ENCODE peak calls at places on chromosomes 16 and 17, in six cellular contexts. One of them, this sample, is unnamed.
A peak's percentile ranks its signal among the peaks of the same experiment; 100 is the strongest.

GRCh38 chr17:2385240-2386202 is 15.3 kb downstream of the MNT start:
- DNase-seq in germinal center: no peak
- DNase-seq in cerebellum: no peak
- DNase-seq in H54: no peak
- DNase-seq in gastrocnemius medialis: no peak
- DNase-seq in activated naive CD4-positive, alpha-beta T cell: no peak
- DNase-seq in this sample: no peak

GRCh38 chr17:40452921-40453378 is 9.7 kb downstream of the IGFBP4 start:
- DNase-seq in cerebellum: no peak
- DNase-seq in activated naive CD4-positive, alpha-beta T cell: no peak
- DNase-seq in gastrocnemius medialis: no peak
- DNase-seq in H54: peak; percentile 91
- DNase-seq in germinal center: no peak
- DNase-seq in this sample: no peak

GRCh38 chr16:15949210-15950166 is at the start of gene ABCC1:
- DNase-seq in germinal center: peak; percentile 86
- DNase-seq in activated naive CD4-positive, alpha-beta T cell: peak; percentile 22
- DNase-seq in cerebellum: peak; percentile 83
- DNase-seq in gastrocnemius medialis: no peak
- DNase-seq in H54: peak; percentile 59
- DNase-seq in this sample: no peak

GRCh38 chr17:38428643-38429371 is 543 bp downstream of the ARHGAP23 start:
- DNase-seq in H54: no peak
- DNase-seq in activated naive CD4-positive, alpha-beta T cell: no peak
- DNase-seq in germinal center: no peak
- DNase-seq in cerebellum: no peak
- DNase-seq in gastrocnemius medialis: no peak
- DNase-seq in this sample: no peak

GRCh38 chr16:82639666-82640336 is 13.0 kb downstream of the CDH13 start:
- DNase-seq in activated naive CD4-positive, alpha-beta T cell: no peak
- DNase-seq in germinal center: peak; percentile 24
- DNase-seq in H54: no peak
- DNase-seq in cerebellum: peak; percentile 8
- DNase-seq in gastrocnemius medialis: peak; percentile 16
- DNase-seq in this sample: no peak

GRCh38 chr16:26005336-26005735 is 313.6 kb downstream of the HS3ST4 start:
- DNase-seq in cerebellum: no peak
- DNase-seq in H54: no peak
- DNase-seq in activated naive CD4-positive, alpha-beta T cell: no peak
- DNase-seq in germinal center: no peak
- DNase-seq in gastrocnemius medialis: no peak
- DNase-seq in this sample: no peak

GRCh38 chr16:89917773-89918452 is 749 bp upstream of the MC1R start:
- DNase-seq in germinal center: peak; percentile 79
- DNase-seq in H54: peak; percentile 93
- DNase-seq in activated naive CD4-positive, alpha-beta T cell: peak; percentile 45
- DNase-seq in cerebellum: no peak
- DNase-seq in gastrocnemius medialis: no peak
- DNase-seq in this sample: no peak

GRCh38 chr16:56356276-56357241 is 68.8 kb downstream of the AMFR start:
- DNase-seq in gastrocnemius medialis: peak; percentile 56
- DNase-seq in activated naive CD4-positive, alpha-beta T cell: peak; percentile 26
- DNase-seq in germinal center: peak; percentile 86
- DNase-seq in H54: peak; percentile 93
- DNase-seq in cerebellum: peak; percentile 90
- DNase-seq in this sample: peak; percentile 84

GRCh38 chr17:61403846-61404701 is 4.4 kb downstream of the TBX2 start:
- DNase-seq in activated naive CD4-positive, alpha-beta T cell: no peak
- DNase-seq in gastrocnemius medialis: no peak
- DNase-seq in germinal center: no peak
- DNase-seq in H54: no peak
- DNase-seq in cerebellum: no peak
- DNase-seq in this sample: no peak

GRCh38 chr16:10668322-10669045 is 26.2 kb downstream of the TEKT5 start:
- DNase-seq in activated naive CD4-positive, alpha-beta T cell: no peak
- DNase-seq in H54: peak; percentile 35
- DNase-seq in cerebellum: no peak
- DNase-seq in germinal center: peak; percentile 53
- DNase-seq in gastrocnemius medialis: no peak
- DNase-seq in this sample: no peak

GRCh38 chr17:82272495-82273326 is 789 bp downstream of the CSNK1D start:
- DNase-seq in H54: no peak
- DNase-seq in germinal center: peak; percentile 65
- DNase-seq in cerebellum: no peak
- DNase-seq in activated naive CD4-positive, alpha-beta T cell: no peak
- DNase-seq in gastrocnemius medialis: peak; percentile 44
- DNase-seq in this sample: no peak

GRCh38 chr17:77215281-77215680 is 74.5 kb downstream of the SEC14L1 start:
- DNase-seq in gastrocnemius medialis: no peak
- DNase-seq in H54: no peak
- DNase-seq in cerebellum: no peak
- DNase-seq in activated naive CD4-positive, alpha-beta T cell: no peak
- DNase-seq in germinal center: no peak
- DNase-seq in this sample: no peak

GRCh38 chr17:77306048-77306789 is 165.4 kb downstream of the SEC14L1 start:
- DNase-seq in H54: no peak
- DNase-seq in gastrocnemius medialis: no peak
- DNase-seq in germinal center: no peak
- DNase-seq in cerebellum: no peak
- DNase-seq in activated naive CD4-positive, alpha-beta T cell: no peak
- DNase-seq in this sample: no peak

GRCh38 chr16:68539704-68540370 is 746 bp downstream of the ZFP90 start:
- DNase-seq in germinal center: peak; percentile 17
- DNase-seq in H54: no peak
- DNase-seq in cerebellum: no peak
- DNase-seq in gastrocnemius medialis: no peak
- DNase-seq in activated naive CD4-positive, alpha-beta T cell: no peak
- DNase-seq in this sample: no peak

GRCh38 chr17:32136856-32137255 is 5.4 kb upstream of the RHOT1 start:
- DNase-seq in cerebellum: no peak
- DNase-seq in germinal center: no peak
- DNase-seq in activated naive CD4-positive, alpha-beta T cell: no peak
- DNase-seq in gastrocnemius medialis: no peak
- DNase-seq in H54: no peak
- DNase-seq in this sample: no peak

GRCh38 chr17:70913086-70913485 is 743.8 kb downstream of the KCNJ2 start:
- DNase-seq in cerebellum: no peak
- DNase-seq in H54: no peak
- DNase-seq in activated naive CD4-positive, alpha-beta T cell: no peak
- DNase-seq in gastrocnemius medialis: no peak
- DNase-seq in germinal center: no peak
- DNase-seq in this sample: no peak

GRCh38 chr16:23452572-23453337 is at the start of gene COG7:
- DNase-seq in gastrocnemius medialis: peak; percentile 69
- DNase-seq in H54: peak; percentile 61
- DNase-seq in germinal center: peak; percentile 74
- DNase-seq in cerebellum: peak; percentile 86
- DNase-seq in activated naive CD4-positive, alpha-beta T cell: peak; percentile 77
- DNase-seq in this sample: peak; percentile 91

GRCh38 chr16:14427371-14427948 is 202.6 kb downstream of the PARN start:
- DNase-seq in H54: peak; percentile 55
- DNase-seq in cerebellum: no peak
- DNase-seq in gastrocnemius medialis: no peak
- DNase-seq in germinal center: no peak
- DNase-seq in activated naive CD4-positive, alpha-beta T cell: no peak
- DNase-seq in this sample: no peak

GRCh38 chr16:46908540-46909372 is 24.6 kb downstream of the GPT2 start:
- DNase-seq in cerebellum: peak; percentile 68
- DNase-seq in H54: peak; percentile 65
- DNase-seq in germinal center: peak; percentile 69
- DNase-seq in gastrocnemius medialis: no peak
- DNase-seq in activated naive CD4-positive, alpha-beta T cell: peak; percentile 46
- DNase-seq in this sample: no peak

GRCh38 chr17:59381716-59382570 is 50.5 kb downstream of the YPEL2 start:
- DNase-seq in H54: no peak
- DNase-seq in cerebellum: no peak
- DNase-seq in activated naive CD4-positive, alpha-beta T cell: no peak
- DNase-seq in germinal center: no peak
- DNase-seq in gastrocnemius medialis: no peak
- DNase-seq in this sample: no peak

GRCh38 chr17:41428591-41429326 is 4.4 kb upstream of the KRT37 start:
- DNase-seq in gastrocnemius medialis: no peak
- DNase-seq in H54: no peak
- DNase-seq in germinal center: no peak
- DNase-seq in activated naive CD4-positive, alpha-beta T cell: no peak
- DNase-seq in cerebellum: no peak
- DNase-seq in this sample: no peak

GRCh38 chr16:89791278-89791995 is 25.0 kb downstream of the FANCA start:
- DNase-seq in activated naive CD4-positive, alpha-beta T cell: no peak
- DNase-seq in germinal center: no peak
- DNase-seq in gastrocnemius medialis: no peak
- DNase-seq in H54: no peak
- DNase-seq in cerebellum: peak; percentile 36
- DNase-seq in this sample: no peak

GRCh38 chr17:47803751-47804150 is 17.8 kb downstream of the OSBPL7 start:
- DNase-seq in H54: no peak
- DNase-seq in gastrocnemius medialis: no peak
- DNase-seq in activated naive CD4-positive, alpha-beta T cell: no peak
- DNase-seq in cerebellum: no peak
- DNase-seq in germinal center: no peak
- DNase-seq in this sample: no peak

GRCh38 chr16:1785846-1786170 is 3.0 kb downstream of the NUBP2 start:
- DNase-seq in H54: no peak
- DNase-seq in activated naive CD4-positive, alpha-beta T cell: no peak
- DNase-seq in gastrocnemius medialis: no peak
- DNase-seq in cerebellum: no peak
- DNase-seq in germinal center: no peak
- DNase-seq in this sample: no peak

GRCh38 chr16:83305092-83305491 is 502.7 kb upstream of the HSBP1 start:
- DNase-seq in germinal center: no peak
- DNase-seq in cerebellum: no peak
- DNase-seq in activated naive CD4-positive, alpha-beta T cell: no peak
- DNase-seq in H54: peak; percentile 53
- DNase-seq in gastrocnemius medialis: no peak
- DNase-seq in this sample: no peak

GRCh38 chr17:40539711-40540411 is 25.4 kb downstream of the CCR7 start:
- DNase-seq in activated naive CD4-positive, alpha-beta T cell: no peak
- DNase-seq in germinal center: no peak
- DNase-seq in cerebellum: no peak
- DNase-seq in gastrocnemius medialis: no peak
- DNase-seq in H54: no peak
- DNase-seq in this sample: no peak

GRCh38 chr17:55330344-55330933 is 65.7 kb downstream of the HLF start:
- DNase-seq in gastrocnemius medialis: no peak
- DNase-seq in H54: no peak
- DNase-seq in germinal center: no peak
- DNase-seq in cerebellum: no peak
- DNase-seq in activated naive CD4-positive, alpha-beta T cell: no peak
- DNase-seq in this sample: no peak

GRCh38 chr16:78505544-78506371 is 406.3 kb downstream of the WWOX start:
- DNase-seq in cerebellum: peak; percentile 75
- DNase-seq in activated naive CD4-positive, alpha-beta T cell: no peak
- DNase-seq in germinal center: no peak
- DNase-seq in H54: no peak
- DNase-seq in gastrocnemius medialis: peak; percentile 35
- DNase-seq in this sample: no peak

GRCh38 chr16:85557976-85558589 is 55.0 kb upstream of the GSE1 start:
- DNase-seq in germinal center: no peak
- DNase-seq in cerebellum: no peak
- DNase-seq in gastrocnemius medialis: peak; percentile 72
- DNase-seq in activated naive CD4-positive, alpha-beta T cell: no peak
- DNase-seq in H54: no peak
- DNase-seq in this sample: no peak

GRCh38 chr17:8408371-8408770 is 10.7 kb upstream of the RNF222 start:
- DNase-seq in gastrocnemius medialis: no peak
- DNase-seq in H54: no peak
- DNase-seq in activated naive CD4-positive, alpha-beta T cell: no peak
- DNase-seq in germinal center: no peak
- DNase-seq in cerebellum: no peak
- DNase-seq in this sample: no peak

GRCh38 chr17:54524501-54524900 is 376.2 kb upstream of the TOM1L1 start:
- DNase-seq in gastrocnemius medialis: no peak
- DNase-seq in germinal center: no peak
- DNase-seq in activated naive CD4-positive, alpha-beta T cell: no peak
- DNase-seq in cerebellum: no peak
- DNase-seq in H54: no peak
- DNase-seq in this sample: no peak

GRCh38 chr17:80457236-80457856 is 19.1 kb downstream of the NPTX1 start:
- DNase-seq in activated naive CD4-positive, alpha-beta T cell: no peak
- DNase-seq in germinal center: no peak
- DNase-seq in gastrocnemius medialis: no peak
- DNase-seq in cerebellum: no peak
- DNase-seq in H54: no peak
- DNase-seq in this sample: no peak

GRCh38 chr16:19753815-19754643 is 36.0 kb downstream of the IQCK start:
- DNase-seq in H54: no peak
- DNase-seq in germinal center: no peak
- DNase-seq in cerebellum: no peak
- DNase-seq in activated naive CD4-positive, alpha-beta T cell: no peak
- DNase-seq in gastrocnemius medialis: no peak
- DNase-seq in this sample: no peak

GRCh38 chr16:69936751-69937211 is 14.4 kb upstream of the CLEC18A start:
- DNase-seq in H54: no peak
- DNase-seq in gastrocnemius medialis: no peak
- DNase-seq in activated naive CD4-positive, alpha-beta T cell: no peak
- DNase-seq in cerebellum: no peak
- DNase-seq in germinal center: no peak
- DNase-seq in this sample: no peak

GRCh38 chr17:2808367-2809335 is 12.4 kb downstream of the RAP1GAP2 start:
- DNase-seq in gastrocnemius medialis: no peak
- DNase-seq in activated naive CD4-positive, alpha-beta T cell: no peak
- DNase-seq in germinal center: no peak
- DNase-seq in H54: no peak
- DNase-seq in cerebellum: peak; percentile 87
- DNase-seq in this sample: no peak

GRCh38 chr16:87391950-87392822 is at the start of gene MAP1LC3B:
- DNase-seq in activated naive CD4-positive, alpha-beta T cell: peak; percentile 98
- DNase-seq in gastrocnemius medialis: peak; percentile 90
- DNase-seq in cerebellum: peak; percentile 98
- DNase-seq in H54: peak; percentile 91
- DNase-seq in germinal center: peak; percentile 96
- DNase-seq in this sample: peak; percentile 99

GRCh38 chr17:32803544-32803943 is 73.4 kb downstream of the MYO1D start:
- DNase-seq in H54: no peak
- DNase-seq in germinal center: no peak
- DNase-seq in activated naive CD4-positive, alpha-beta T cell: no peak
- DNase-seq in cerebellum: no peak
- DNase-seq in gastrocnemius medialis: no peak
- DNase-seq in this sample: no peak

GRCh38 chr16:75219838-75220237 is 1.1 kb downstream of the CTRB1 start:
- DNase-seq in H54: no peak
- DNase-seq in germinal center: no peak
- DNase-seq in activated naive CD4-positive, alpha-beta T cell: no peak
- DNase-seq in gastrocnemius medialis: no peak
- DNase-seq in cerebellum: no peak
- DNase-seq in this sample: no peak

GRCh38 chr16:30700491-30700890 is 1.5 kb downstream of the SRCAP start:
- DNase-seq in germinal center: no peak
- DNase-seq in activated naive CD4-positive, alpha-beta T cell: no peak
- DNase-seq in gastrocnemius medialis: no peak
- DNase-seq in H54: no peak
- DNase-seq in cerebellum: no peak
- DNase-seq in this sample: no peak

GRCh38 chr17:51700011-51700760 is 439.8 kb downstream of the UTP18 start:
- DNase-seq in cerebellum: peak; percentile 86
- DNase-seq in H54: no peak
- DNase-seq in germinal center: no peak
- DNase-seq in activated naive CD4-positive, alpha-beta T cell: no peak
- DNase-seq in gastrocnemius medialis: no peak
- DNase-seq in this sample: no peak

This sample was measured in type B pancreatic cell.